ENCODE peak calls at places on chromosomes 12 and 14, in nine cellular contexts. D, U, R, L, M, A, E, H and J are unnamed samples.

GRCh38 chr14:70061108-70061507 is 127.6 kb downstream of the SLC8A3 start:
- DNase-seq in M (no peak), R (no peak), L (no peak), A (no peak), D (no peak), E (no peak), H (no peak), U (no peak), J (no peak)

GRCh38 chr12:124633269-124633953 is 66.0 kb upstream of the NCOR2 start:
- DNase-seq in R (peak; percentile 90), H (no peak), A (no peak), U (no peak), L (no peak), E (no peak), M (no peak), D (no peak), J (no peak)

GRCh38 chr14:104100171-104101085 is 14.9 kb downstream of the ASPG start:
- DNase-seq in H (peak; percentile 60), L (no peak), U (peak; percentile 1), M (no peak), D (no peak), E (no peak), R (no peak), A (no peak), J (peak; percentile 17)

GRCh38 chr12:26369588-26369987 is 174.2 kb downstream of the SSPN start:
- DNase-seq in R (peak; percentile 46), M (no peak), U (no peak), D (no peak), L (no peak), H (no peak), A (peak; percentile 21), E (no peak), J (no peak)

GRCh38 chr12:108468149-108468968 is 46.7 kb upstream of the FICD start:
- DNase-seq in R (no peak), A (peak; percentile 84), E (no peak), D (no peak), L (no peak), M (no peak), H (no peak), U (peak; percentile 56), J (no peak)

GRCh38 chr14:104845834-104846441 is 19.1 kb upstream of the CEP170B start:
- DNase-seq in M (no peak), R (no peak), L (no peak), E (no peak), A (no peak), H (no peak), U (no peak), D (no peak), J (no peak)

GRCh38 chr12:114952573-114953196 is 268.7 kb upstream of the TBX3 start:
- DNase-seq in D (peak; percentile 59), M (no peak), H (no peak), R (no peak), U (no peak), E (no peak), A (no peak), L (no peak), J (no peak)

GRCh38 chr14:52277552-52277951 is 10.1 kb downstream of the PTGDR start:
- DNase-seq in H (no peak), D (no peak), L (no peak), U (no peak), R (no peak), A (no peak), M (no peak), E (no peak), J (no peak)

GRCh38 chr12:105922670-105923102 is 216.1 kb downstream of the NUAK1 start:
- DNase-seq in L (no peak), R (no peak), U (no peak), D (no peak), A (no peak), M (no peak), E (no peak), H (no peak), J (no peak)

GRCh38 chr12:24111591-24111990 is 162.1 kb upstream of the SOX5 start:
- DNase-seq in U (no peak), E (no peak), L (no peak), A (no peak), H (no peak), M (no peak), D (no peak), R (no peak), J (no peak)

GRCh38 chr12:24113701-24114100 is 164.2 kb upstream of the SOX5 start:
- DNase-seq in U (no peak), L (no peak), H (no peak), E (no peak), M (no peak), D (no peak), R (no peak), A (no peak), J (no peak)

GRCh38 chr12:24111101-24111500 is 161.6 kb upstream of the SOX5 start:
- DNase-seq in E (no peak), H (no peak), A (no peak), L (no peak), M (no peak), U (no peak), R (no peak), D (no peak), J (no peak)

DNA sequence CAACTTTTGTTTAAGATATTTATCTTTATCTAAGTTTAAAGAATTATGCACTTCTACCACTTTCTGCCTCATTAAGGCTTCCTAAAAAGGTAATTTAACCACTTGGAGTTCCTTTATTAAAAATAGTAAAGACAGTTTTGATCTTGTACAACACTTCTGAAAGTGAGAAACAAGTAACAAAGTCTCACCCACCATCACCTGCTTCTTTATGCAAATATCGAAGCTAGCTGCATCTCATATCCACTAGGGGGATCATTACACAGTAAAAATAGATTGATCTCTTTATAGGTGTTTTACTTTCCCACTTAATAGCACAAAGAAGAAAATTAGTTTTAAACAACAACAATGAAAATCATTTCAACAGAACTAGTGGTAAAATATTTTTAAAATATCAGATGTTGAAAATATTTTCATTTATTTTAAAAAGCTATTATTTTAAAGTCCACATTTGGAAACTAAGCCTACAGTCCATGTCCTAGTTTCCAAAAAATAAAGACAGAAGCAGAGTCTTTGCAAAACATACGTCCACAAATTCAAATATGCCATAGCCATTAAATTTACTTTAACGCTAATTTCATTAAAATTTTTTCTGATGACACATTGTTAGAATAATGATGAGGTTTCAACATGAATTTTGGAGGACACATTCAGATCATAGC is 160.0 kb upstream of the SOX5 start:
- DNase-seq in E (no peak), R (no peak), D (no peak), H (no peak), A (peak; percentile 48), U (no peak), L (no peak), M (no peak), J (no peak)
- TF ChIP-seq CTCF in E (peak; percentile 45), R (peak; percentile 55), D (peak; percentile 32), H (peak; percentile 39), A (peak; percentile 76), U (peak; percentile 54), L (no peak), M (peak; percentile 84), J (peak; percentile 65)

DNA sequence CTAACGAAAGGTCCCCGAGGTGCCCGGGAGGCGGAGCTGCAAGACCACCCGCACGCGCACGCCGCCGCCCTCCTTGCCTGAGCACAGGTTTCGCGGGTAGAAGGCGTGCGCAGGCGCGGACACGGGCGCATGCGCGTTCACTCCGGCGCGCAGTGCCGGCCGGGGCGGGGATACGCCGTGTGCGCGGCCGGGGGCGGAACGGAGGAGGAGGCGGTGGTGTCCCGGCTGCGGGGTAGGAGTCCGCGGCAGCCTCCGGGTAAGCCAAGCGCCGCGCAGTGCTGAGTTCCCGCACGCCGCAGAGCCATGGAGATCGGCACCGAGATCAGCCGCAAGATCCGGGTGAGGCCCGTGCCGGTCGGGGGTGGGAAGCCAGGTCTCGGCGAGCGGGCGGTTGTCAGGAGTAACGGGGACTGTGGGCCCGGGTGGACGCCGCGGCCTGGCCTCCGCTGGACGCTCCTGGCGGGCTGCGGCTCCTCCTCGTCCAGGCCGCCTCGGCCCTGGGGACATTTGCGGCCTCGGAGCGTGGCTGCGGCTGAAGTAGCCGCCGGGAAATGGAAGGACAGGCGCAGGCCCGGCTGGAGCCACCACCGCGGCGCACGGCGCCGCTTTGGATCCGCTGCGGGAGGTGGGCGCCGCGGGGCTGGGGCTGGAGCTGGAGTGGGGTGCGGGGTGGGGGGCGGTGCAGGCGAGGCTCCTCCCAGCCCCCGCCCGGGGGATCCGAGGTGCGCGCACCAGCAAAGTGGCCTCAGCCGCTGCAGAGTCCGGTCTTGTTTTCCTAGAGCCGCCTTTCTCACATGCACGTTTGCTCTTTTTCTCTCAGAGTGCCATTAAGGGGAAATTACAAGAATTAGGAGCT is at the start of gene ZC3H14:
- DNase-seq in D (peak; percentile 89), U (peak; percentile 92), E (peak; percentile 93), A (peak; percentile 91), H (peak; percentile 90), L (peak; percentile 56), M (peak; percentile 93), R (peak; percentile 60), J (peak; percentile 92)
- TF ChIP-seq CTCF in D (no peak), U (no peak), E (peak; percentile 30), A (no peak), H (no peak), L (no peak), M (no peak), R (no peak), J (no peak)

DNA sequence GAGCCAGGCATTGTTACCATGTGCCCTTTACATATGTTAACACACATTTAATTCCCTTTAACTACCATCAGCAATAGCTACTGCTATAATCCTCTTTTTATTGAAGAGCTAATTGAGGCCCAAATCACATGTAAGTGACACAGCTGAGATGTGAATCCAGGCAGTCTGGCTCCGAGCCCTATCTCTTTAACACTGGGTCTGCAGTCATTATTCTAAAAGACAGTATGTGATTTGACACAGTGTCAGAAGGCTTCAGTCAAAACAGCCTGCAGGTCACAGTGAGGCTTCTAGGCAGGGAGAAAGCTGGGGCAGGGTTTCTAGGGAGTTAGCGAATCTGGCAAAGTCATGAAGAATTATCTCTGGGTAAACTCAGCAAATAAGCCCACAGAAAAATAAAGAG is 148.2 kb downstream of the KIF21A start:
- DNase-seq in L (no peak), D (no peak), M (no peak), R (no peak), E (no peak), H (no peak), U (no peak), A (no peak), J (no peak)
- TF ChIP-seq CTCF in L (no peak), D (no peak), M (no peak), R (no peak), E (no peak), H (no peak), U (no peak), A (no peak), J (no peak)

DNA sequence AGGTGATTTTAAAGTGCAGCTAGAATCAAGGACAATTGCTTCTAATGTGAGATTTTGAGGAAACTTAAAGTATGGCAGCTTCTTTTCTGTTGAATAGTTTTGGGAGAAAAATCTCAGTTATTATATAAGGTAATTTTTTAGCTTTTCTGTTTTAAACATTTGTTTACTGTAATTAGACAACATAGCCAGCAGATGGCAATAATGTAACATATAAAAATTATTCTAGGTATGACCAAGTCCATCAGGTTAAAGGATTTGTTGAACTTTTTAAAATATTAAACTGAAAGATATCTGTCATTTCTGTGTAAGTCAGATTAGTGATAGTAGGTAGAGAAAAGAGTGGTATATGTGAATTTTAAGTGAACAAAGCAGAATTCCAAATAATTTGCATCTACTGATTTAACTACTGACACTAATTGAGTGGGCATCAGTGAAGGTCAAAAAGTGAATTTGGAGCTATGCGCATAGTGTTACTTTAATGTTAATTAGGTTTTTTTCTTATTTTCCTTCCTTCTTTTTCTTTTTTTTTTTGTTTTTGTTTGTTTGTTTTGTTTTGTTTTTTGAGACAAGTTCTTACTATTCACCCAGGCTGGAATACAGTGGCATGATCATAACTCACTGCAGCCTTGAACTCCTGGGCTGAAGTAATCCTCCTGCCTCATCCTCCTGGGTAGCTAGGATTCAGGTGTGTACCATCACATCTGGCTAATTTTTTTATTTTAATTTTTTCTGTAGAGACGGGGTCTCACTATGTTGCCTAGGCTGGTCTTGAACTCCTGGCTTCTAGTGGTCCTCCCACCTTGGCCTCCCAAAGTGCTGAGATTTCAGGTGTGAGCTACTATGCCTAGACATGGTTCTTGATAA is 18.6 kb downstream of the PRORP start:
- DNase-seq in H (no peak), D (no peak), U (no peak), L (no peak), R (no peak), A (peak; percentile 31), M (no peak), E (no peak), J (no peak)
- TF ChIP-seq CTCF in H (peak; percentile 65), D (no peak), U (no peak), L (no peak), R (no peak), A (peak; percentile 70), M (no peak), E (peak; percentile 66), J (peak; percentile 75)